ENCODE peak calls at places on chromosomes 4 and X, in five cellular contexts. C is upper lobe of left lung, U is caudate nucleus, E is IMR-90, Z is ovary. B is an unnamed sample.

GRCh38 chrX:109797311-109797975 is 64.4 kb upstream of the ACSL4 start:
- DNase-seq in Z (no peak), E (no peak), C (no peak), U (no peak), B (no peak)

GRCh38 chr4:188218392-188218791 is 79.2 kb downstream of the TRIML1 start:
- DNase-seq in Z (no peak), C (no peak), E (no peak), U (no peak), B (no peak)

GRCh38 chr4:186221624-186222023 is 5.7 kb upstream of the KLKB1 start:
- DNase-seq in Z (no peak), C (no peak), U (no peak), E (no peak), B (no peak)

GRCh38 chr4:128831526-128832252 is 22.2 kb downstream of the JADE1 start:
- DNase-seq in E (peak), U (no peak), Z (no peak), C (no peak), B (no peak)

GRCh38 chr4:42216569-42216968 is 64.1 kb upstream of the BEND4 start:
- DNase-seq in Z (no peak), C (no peak), E (no peak), U (no peak), B (no peak)

GRCh38 chr4:2141022-2141761 is 82.1 kb downstream of the NAT8L start:
- DNase-seq in E (no peak), Z (no peak), U (no peak), C (no peak), B (peak)

GRCh38 chr4:85478576-85478975 is 3.6 kb downstream of the ARHGAP24 start:
- DNase-seq in E (no peak), Z (no peak), C (no peak), U (no peak), B (no peak)

GRCh38 chrX:39705299-39705698 is 392.5 kb downstream of the BCOR start:
- DNase-seq in Z (peak), E (peak), C (peak), U (no peak), B (no peak)

GRCh38 chrX:75061701-75062100 is 94.4 kb downstream of the ABCB7 start:
- DNase-seq in E (peak), Z (no peak), C (no peak), U (no peak), B (no peak)

GRCh38 chrX:134718329-134719317 is 60.4 kb upstream of the PLAC1 start:
- DNase-seq in U (no peak), E (peak), C (peak), Z (no peak), B (no peak)

GRCh38 chr4:24637173-24637572 is 52.8 kb upstream of the DHX15 start:
- DNase-seq in U (no peak), C (no peak), Z (no peak), E (no peak), B (no peak)

GRCh38 chr4:173169178-173169427 is 492 bp downstream of the GALNT7 start:
- DNase-seq in Z (no peak), U (no peak), C (no peak), E (no peak), B (no peak)

GRCh38 chr4:163613375-163613774 is 118.9 kb downstream of the TMA16 start:
- DNase-seq in C (no peak), E (no peak), U (no peak), Z (no peak), B (no peak)
- H3K27ac ChIP-seq in C (peak), E (no peak), U (no peak), Z (no peak), B (no peak)

GRCh38 chr4:107937040-107937439 is 5.7 kb downstream of the CYP2U1 start:
- DNase-seq in E (no peak), U (no peak), C (no peak), Z (no peak), B (no peak)

GRCh38 chr4:107931775-107932321 is 499 bp downstream of the CYP2U1 start:
- DNase-seq in E (no peak), C (peak), Z (no peak), U (no peak), B (no peak)

GRCh38 chr4:107935246-107935645 is 3.9 kb downstream of the CYP2U1 start:
- DNase-seq in U (no peak), Z (no peak), E (no peak), C (no peak), B (no peak)

DNA sequence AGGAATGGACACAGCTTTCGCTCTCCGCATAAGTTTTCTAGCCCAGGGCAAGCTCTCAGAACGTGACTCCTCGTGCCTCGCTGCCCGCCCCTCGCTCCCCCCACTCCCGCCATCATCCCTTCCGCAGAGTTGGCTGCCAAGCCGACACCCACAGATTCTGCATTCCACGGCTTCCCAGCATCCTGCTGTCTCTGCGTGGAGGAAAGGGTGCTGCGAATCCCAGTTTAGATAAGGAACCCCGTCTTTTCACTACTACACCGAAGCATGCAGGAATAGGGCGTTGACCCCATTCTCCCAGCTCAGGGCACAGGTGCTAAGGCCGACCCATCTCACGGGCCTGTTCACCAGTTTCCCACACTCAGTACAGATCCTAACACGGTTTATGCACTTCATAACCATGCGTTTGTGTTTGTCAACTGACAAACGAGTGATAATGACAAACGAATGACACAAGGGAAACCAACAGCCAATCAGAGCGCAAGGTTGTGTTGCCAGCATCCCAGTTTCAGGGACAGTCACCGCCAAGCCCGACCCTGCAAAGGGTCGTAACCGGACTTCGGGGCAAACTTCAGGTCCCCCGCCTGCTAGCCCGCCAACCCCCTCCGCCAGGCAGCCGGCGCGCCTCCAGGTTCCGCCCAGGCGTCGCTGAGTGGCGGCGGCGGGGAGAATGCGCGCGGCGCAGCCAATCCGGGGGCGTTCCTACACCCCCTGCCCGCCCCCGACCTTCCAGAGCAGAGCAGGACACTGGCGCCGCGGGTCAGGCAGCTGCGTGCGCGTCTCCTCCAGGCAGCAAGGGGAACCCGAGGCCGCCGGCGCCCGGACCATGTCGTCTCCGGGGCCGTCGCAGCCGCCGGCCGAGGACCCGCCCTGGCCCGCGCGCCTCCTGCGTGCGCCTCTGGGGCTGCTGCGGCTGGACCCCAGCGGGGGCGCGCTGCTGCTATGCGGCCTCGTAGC is at the start of gene CYP2U1:
- DNase-seq in Z (peak), U (peak), C (peak), E (peak), B (peak)
- H3K27ac ChIP-seq in Z (peak), U (peak), C (peak), E (peak), B (peak)

GRCh38 chr4:140082399-140082758 is 71.6 kb downstream of the MAML3 start:
- DNase-seq in E (no peak), C (no peak), Z (no peak), U (no peak), B (no peak)

GRCh38 chr4:140085924-140086323 is 68.1 kb downstream of the MAML3 start:
- DNase-seq in C (no peak), Z (no peak), E (no peak), U (no peak), B (no peak)

GRCh38 chr4:140084426-140084825 is 69.6 kb downstream of the MAML3 start:
- DNase-seq in U (no peak), Z (no peak), E (no peak), C (no peak), B (no peak)

GRCh38 chr4:140083320-140083719 is 70.7 kb downstream of the MAML3 start:
- DNase-seq in U (no peak), C (no peak), E (no peak), Z (no peak), B (no peak)

GRCh38 chr4:140085062-140085622 is 68.8 kb downstream of the MAML3 start:
- DNase-seq in Z (no peak), U (no peak), E (peak), C (no peak), B (no peak)
- H3K27ac ChIP-seq in Z (peak), U (no peak), E (peak), C (peak), B (no peak)

DNA sequence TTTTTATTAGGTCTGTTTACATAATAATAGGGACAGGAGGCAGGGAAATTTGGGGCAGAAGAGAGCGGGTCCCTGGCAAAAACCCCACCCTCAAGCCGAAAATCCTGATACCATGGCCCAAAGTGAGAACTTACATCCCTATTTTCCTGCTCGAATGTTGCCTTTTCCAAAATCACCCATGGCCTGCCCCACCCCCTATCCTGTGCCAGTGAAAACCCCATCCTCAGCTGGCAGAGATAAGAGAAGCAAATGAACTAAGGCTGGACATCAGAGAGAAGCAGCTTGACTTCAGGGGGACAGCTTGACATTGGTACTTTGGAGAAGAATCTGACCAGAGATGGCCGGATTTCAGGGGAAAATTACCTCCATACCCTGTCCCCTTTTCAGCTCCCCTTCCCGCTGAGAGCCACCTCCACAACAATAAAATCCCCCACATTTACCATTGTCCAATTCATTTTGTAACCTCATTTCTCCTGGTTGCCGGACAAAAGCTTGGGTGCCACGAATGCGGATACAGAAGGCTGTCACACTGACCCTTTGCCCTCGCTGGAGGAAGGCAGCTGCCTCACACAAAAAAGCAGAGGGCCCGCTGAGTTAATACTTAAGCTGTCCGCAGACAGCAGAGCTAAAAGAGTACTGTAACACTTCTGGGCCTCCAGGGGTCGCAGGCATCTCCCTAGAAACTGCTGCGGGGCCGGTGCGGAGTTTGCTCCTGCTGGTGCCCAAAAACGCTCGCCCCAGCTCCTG is 196.2 kb downstream of the SNCA start:
- DNase-seq in Z (peak), U (no peak), C (no peak), E (peak), B (no peak)
- H3K27ac ChIP-seq in Z (no peak), U (no peak), C (no peak), E (no peak), B (no peak)

GRCh38 chr4:93368968-93369367 is 459.6 kb upstream of the ATOH1 start:
- DNase-seq in C (no peak), Z (no peak), U (no peak), E (no peak), B (no peak)
- H3K27ac ChIP-seq in C (no peak), Z (no peak), U (no peak), E (no peak), B (no peak)

GRCh38 chr4:119746951-119747350 is 118.3 kb upstream of the PDE5A start:
- DNase-seq in Z (no peak), C (no peak), E (peak), U (no peak), B (no peak)

GRCh38 chr4:119750048-119750447 is 121.4 kb upstream of the PDE5A start:
- DNase-seq in U (no peak), C (no peak), E (no peak), Z (no peak), B (no peak)

GRCh38 chr4:119748853-119749252 is 120.2 kb upstream of the PDE5A start:
- DNase-seq in U (no peak), E (peak), C (no peak), Z (no peak), B (no peak)

GRCh38 chr4:119752936-119753335 is 124.3 kb upstream of the PDE5A start:
- DNase-seq in C (no peak), U (no peak), E (no peak), Z (no peak), B (no peak)

DNA sequence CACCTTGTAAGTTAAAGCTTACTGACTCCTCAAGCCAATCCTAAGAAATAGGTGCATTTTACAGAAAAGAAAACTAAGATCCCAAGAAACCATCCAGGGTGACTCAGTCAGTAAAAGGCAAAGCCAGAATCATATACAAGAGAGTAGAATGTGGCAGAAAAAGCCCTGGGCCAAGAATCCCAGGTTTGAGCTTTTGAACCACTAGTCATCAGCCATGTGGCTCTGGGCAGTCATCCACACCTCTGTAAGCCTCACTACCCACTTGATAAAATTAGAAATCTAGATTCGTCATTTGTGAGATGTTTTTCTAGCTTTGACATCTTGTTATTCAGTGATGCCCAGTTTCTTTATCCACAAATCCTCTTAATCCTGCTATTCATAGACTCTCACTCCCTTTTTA is 122.2 kb upstream of the PDE5A start:
- DNase-seq in Z (no peak), E (peak), C (no peak), U (no peak), B (no peak)
- H3K27ac ChIP-seq in Z (no peak), E (peak), C (no peak), U (peak), B (no peak)

GRCh38 chr4:130080872-130081451 is 985.0 kb downstream of the C4orf33 start:
- DNase-seq in C (no peak), U (no peak), Z (no peak), E (no peak), B (no peak)
- H3K27ac ChIP-seq in C (no peak), U (no peak), Z (no peak), E (no peak), B (no peak)

GRCh38 chr4:142404191-142404611 is 441.9 kb downstream of the INPP4B start:
- DNase-seq in C (no peak), Z (no peak), E (peak), U (no peak), B (no peak)
- H3K27ac ChIP-seq in C (no peak), Z (no peak), E (peak), U (no peak), B (no peak)

B was measured in substantia nigra.